ENCODE peak calls at places on chromosome 14, in seven cellular contexts. L is ovary, N is neural progenitor cell, R is lower lobe of right lung, O is Peyer's patch, A is right lobe of liver, X is uterus. U is an unnamed sample. For H3K4me1, the result is how much of the 10 kb centered on the place peaks cover.

GRCh38 chr14:99541677-99542470 is 60.7 kb downstream of the CCNK start:
- DNase-seq in L (no peak), N (no peak), R (no peak), O (no peak), A (no peak), X (no peak), U (no peak)

GRCh38 chr14:99860219-99860618 is 67.0 kb downstream of the EML1 start:
- DNase-seq in L (no peak), N (no peak), R (no peak), O (no peak), A (no peak), X (no peak), U (no peak)

GRCh38 chr14:87705439-87705896 is 287.5 kb downstream of the GALC start:
- DNase-seq in L (no peak), N (no peak), R (no peak), O (no peak), A (no peak), X (no peak), U (no peak)

GRCh38 chr14:103144085-103144484 is 20.8 kb downstream of the TNFAIP2 start:
- DNase-seq in L (no peak), N (no peak), R (no peak), O (no peak), A (no peak), X (no peak), U (no peak)

GRCh38 chr14:20697273-20698017 is 8.9 kb downstream of the ANG start:
- DNase-seq in L (peak), N (peak), R (peak), O (peak), A (no peak), X (no peak), U (peak)

GRCh38 chr14:32761381-32761968 is 177.2 kb upstream of the NPAS3 start:
- DNase-seq in L (no peak), N (peak), R (no peak), O (no peak), A (no peak), X (no peak), U (no peak)

GRCh38 chr14:38199768-38200167 is 7.9 kb upstream of the SSTR1 start:
- DNase-seq in L (no peak), N (no peak), R (no peak), O (no peak), A (no peak), X (no peak), U (no peak)

GRCh38 chr14:61678966-61679365 is 16.3 kb upstream of the HIF1A start:
- DNase-seq in L (no peak), N (peak), R (no peak), O (no peak), A (no peak), X (no peak), U (no peak)

GRCh38 chr14:24072881-24073877 is 1.8 kb downstream of the CPNE6 start:
- DNase-seq in L (no peak), N (no peak), R (no peak), O (peak), A (no peak), X (no peak), U (no peak)

GRCh38 chr14:73153272-73153671 is 17.0 kb downstream of the PSEN1 start:
- DNase-seq in L (no peak), N (no peak), R (no peak), O (no peak), A (no peak), X (no peak), U (no peak)

GRCh38 chr14:62006116-62006737 is 244.0 kb downstream of the SNAPC1 start:
- DNase-seq in L (no peak), N (no peak), R (no peak), O (no peak), A (no peak), X (no peak), U (no peak)

GRCh38 chr14:24368562-24369252 is 723 bp downstream of the NFATC4 start:
- DNase-seq in L (peak), N (peak), R (peak), O (no peak), A (no peak), X (peak), U (peak)

GRCh38 chr14:69008411-69008810 is 29.3 kb upstream of the ACTN1 start:
- DNase-seq in L (no peak), N (no peak), R (no peak), O (no peak), A (no peak), X (no peak), U (no peak)

GRCh38 chr14:96201965-96202364 is 2.7 kb upstream of the BDKRB2 start:
- DNase-seq in L (no peak), N (no peak), R (no peak), O (no peak), A (no peak), X (no peak), U (no peak)

GRCh38 chr14:33728010-33728498 is 222.8 kb downstream of the EGLN3 start:
- DNase-seq in L (no peak), N (no peak), R (no peak), O (no peak), A (no peak), X (no peak), U (no peak)

GRCh38 chr14:54355698-54356097 is 41.1 kb upstream of the CDKN3 start:
- DNase-seq in L (no peak), N (no peak), R (no peak), O (no peak), A (no peak), X (no peak), U (no peak)

GRCh38 chr14:103723176-103724081 is 7.8 kb downstream of the ZFYVE21 start:
- DNase-seq in L (no peak), N (no peak), R (no peak), O (no peak), A (no peak), X (no peak), U (no peak)

GRCh38 chr14:101808894-101809670 is 47.6 kb downstream of the PPP2R5C start:
- DNase-seq in L (no peak), N (no peak), R (no peak), O (no peak), A (no peak), X (no peak), U (no peak)
- H3K4me1 ChIP-seq in L (under half), N (under half), R (under half), O (under half), A (under half), X (under half), U (half or more)

GRCh38 chr14:77653473-77653872 is 37.0 kb upstream of the SPTLC2 start:
- DNase-seq in L (no peak), N (peak), R (no peak), O (no peak), A (no peak), X (no peak), U (no peak)
- TF ChIP-seq CTCF in L (no peak), N (peak), R (no peak), O (no peak), A (no peak), X (no peak), U (no peak)

DNA sequence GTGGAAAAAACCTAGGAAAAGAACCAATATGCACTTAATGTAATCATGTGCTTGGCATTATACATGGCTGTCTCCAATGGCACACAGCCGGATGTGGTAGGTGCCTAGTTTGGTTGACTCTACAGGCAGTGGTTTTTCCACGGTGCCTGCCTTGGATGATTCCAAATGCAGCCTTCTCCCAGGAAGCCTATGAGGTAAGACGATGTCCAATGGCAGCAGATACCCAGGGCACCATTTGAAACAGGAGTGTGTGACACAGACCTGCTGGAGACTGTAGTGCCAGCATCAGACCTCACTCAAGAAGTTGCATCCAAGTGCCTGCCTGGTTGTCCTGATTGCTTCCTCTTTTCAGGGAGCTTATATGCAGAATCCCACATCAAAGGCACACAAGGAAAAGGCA is 88.0 kb upstream of the VASH1 start:
- DNase-seq in L (no peak), N (no peak), R (no peak), O (no peak), A (no peak), X (no peak), U (no peak)
- H3K27ac ChIP-seq in L (no peak), N (no peak), R (no peak), O (no peak), A (no peak), X (no peak), U (no peak)

DNA sequence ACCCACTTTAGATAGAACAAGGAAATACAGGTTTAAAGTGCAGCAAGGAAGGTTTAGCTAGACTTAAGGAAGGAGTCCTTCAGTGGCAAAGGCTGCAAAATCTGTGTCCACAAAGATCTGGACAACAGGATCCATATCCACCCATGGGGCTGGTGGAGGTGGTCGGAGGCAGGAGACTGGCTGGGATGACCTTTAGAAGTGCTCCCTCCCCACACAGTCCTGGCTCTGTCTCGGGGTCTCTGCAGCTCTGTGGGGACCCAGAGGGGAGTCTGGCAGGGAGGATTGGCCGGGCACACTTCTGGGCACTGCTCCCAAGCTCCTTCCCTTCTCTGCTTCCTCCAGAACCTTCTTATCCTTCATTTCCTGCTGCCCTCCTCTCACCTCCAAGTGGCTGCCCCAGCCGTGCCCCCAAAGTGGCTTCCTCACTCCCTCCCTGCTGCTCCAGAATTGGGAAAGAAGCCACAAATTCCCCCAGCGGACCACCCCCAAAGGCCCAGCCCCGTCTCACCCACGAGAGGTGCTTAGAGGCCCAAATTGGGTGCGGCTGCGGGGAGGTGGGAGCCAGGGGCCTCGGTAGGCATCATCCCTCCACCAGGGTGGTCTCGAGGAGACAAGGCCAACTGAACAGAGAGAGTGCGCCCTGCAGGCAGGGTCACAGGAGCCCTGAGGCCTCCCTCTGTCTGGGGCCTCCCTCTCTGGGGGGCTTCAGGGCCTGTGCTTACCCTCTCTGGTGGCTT is 21.9 kb upstream of the PGF start:
- DNase-seq in L (no peak), N (no peak), R (no peak), O (no peak), A (no peak), X (no peak), U (no peak)
- H3K4me1 ChIP-seq in L (under half), N (under half), R (under half), O (under half), A (under half), X (under half), U (half or more)

DNA sequence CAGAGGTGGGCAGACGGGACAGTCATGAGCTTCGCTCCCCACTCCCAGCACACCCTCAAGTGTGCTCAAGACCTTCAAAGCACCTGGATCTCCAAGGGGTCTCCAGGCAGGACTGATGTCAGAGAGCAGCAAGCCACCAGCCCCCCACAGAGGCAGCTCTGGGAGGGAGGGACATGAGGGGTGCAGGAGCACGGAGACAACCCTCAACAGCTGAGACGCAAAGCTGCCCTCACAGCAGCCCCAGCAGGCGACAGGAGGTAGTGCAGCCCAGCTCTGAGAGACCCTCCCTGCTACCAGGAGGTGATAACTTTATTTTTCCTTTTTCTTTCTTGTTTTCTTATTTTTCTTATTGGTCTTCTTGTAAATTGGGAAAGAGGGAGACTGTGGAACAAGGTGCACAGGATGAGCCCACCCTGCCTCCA is 17.9 kb downstream of the SIVA1 start:
- DNase-seq in L (no peak), N (no peak), R (no peak), O (no peak), A (no peak), X (no peak), U (no peak)
- TF ChIP-seq CTCF in L (no peak), N (peak), R (peak), O (peak), A (peak), X (no peak), U (peak)

GRCh38 chr14:89907655-89908054 is 46.9 kb downstream of the EFCAB11 start:
- DNase-seq in L (no peak), N (peak), R (no peak), O (no peak), A (no peak), X (no peak), U (no peak)
- H3K27ac ChIP-seq in L (no peak), N (no peak), R (no peak), O (no peak), A (no peak), X (no peak), U (no peak)

GRCh38 chr14:70988452-70988851 is 81.2 kb downstream of the PCNX1 start:
- DNase-seq in L (no peak), N (peak), R (no peak), O (no peak), A (no peak), X (no peak), U (no peak)
- H3K4me1 ChIP-seq in L (under half), N (under half), R (under half), O (under half), A (under half), X (under half), U (under half)

U was measured in left ventricle myocardium inferior.